ENCODE peak calls at places on chromosome 22, in five cellular contexts. One of them, this sample, is unnamed. For H3K4me1, the result is how much of the 10 kb centered on the place peaks cover.

GRCh38 chr22:48102581-48102980 is 1340.1 kb downstream of the TBC1D22A start:
- DNase-seq in thoracic aorta: no peak
- DNase-seq in psoas muscle: peak
- DNase-seq in right lobe of liver: no peak
- DNase-seq in left lung: no peak
- DNase-seq in this sample: no peak

GRCh38 chr22:20728523-20729190 is 45.3 kb upstream of the SERPIND1 start:
- DNase-seq in thoracic aorta: no peak
- DNase-seq in psoas muscle: no peak
- DNase-seq in right lobe of liver: no peak
- DNase-seq in left lung: no peak
- DNase-seq in this sample: no peak

GRCh38 chr22:30647536-30647935 is 12.0 kb downstream of the SLC35E4 start:
- DNase-seq in thoracic aorta: no peak
- DNase-seq in psoas muscle: no peak
- DNase-seq in right lobe of liver: no peak
- DNase-seq in left lung: no peak
- DNase-seq in this sample: no peak

GRCh38 chr22:49773531-49773930 is 54.1 kb downstream of the BRD1 start:
- DNase-seq in thoracic aorta: no peak
- DNase-seq in psoas muscle: no peak
- DNase-seq in right lobe of liver: no peak
- DNase-seq in left lung: no peak
- DNase-seq in this sample: no peak

GRCh38 chr22:39117585-39118191 is 20.6 kb downstream of the APOBEC3H start:
- DNase-seq in thoracic aorta: no peak
- DNase-seq in psoas muscle: peak
- DNase-seq in right lobe of liver: peak
- DNase-seq in left lung: no peak
- DNase-seq in this sample: no peak

GRCh38 chr22:49621601-49622210 is 206.0 kb downstream of the BRD1 start:
- DNase-seq in thoracic aorta: no peak
- DNase-seq in psoas muscle: peak
- DNase-seq in right lobe of liver: peak
- DNase-seq in left lung: no peak
- DNase-seq in this sample: no peak

GRCh38 chr22:50684986-50685385 is 12.4 kb downstream of the SHANK3 start:
- DNase-seq in thoracic aorta: no peak
- DNase-seq in psoas muscle: no peak
- DNase-seq in right lobe of liver: no peak
- DNase-seq in left lung: no peak
- DNase-seq in this sample: no peak

GRCh38 chr22:33654173-33654890 is 265.9 kb downstream of the LARGE1 start:
- DNase-seq in thoracic aorta: no peak
- DNase-seq in psoas muscle: no peak
- DNase-seq in right lobe of liver: no peak
- DNase-seq in left lung: no peak
- DNase-seq in this sample: no peak

GRCh38 chr22:45246060-45246985 is 5.6 kb upstream of the KIAA0930 start:
- DNase-seq in thoracic aorta: no peak
- DNase-seq in psoas muscle: peak
- DNase-seq in right lobe of liver: peak
- DNase-seq in left lung: no peak
- DNase-seq in this sample: peak

GRCh38 chr22:49951001-49951677 is 9.4 kb upstream of the PIM3 start:
- DNase-seq in thoracic aorta: no peak
- DNase-seq in psoas muscle: no peak
- DNase-seq in right lobe of liver: no peak
- DNase-seq in left lung: peak
- DNase-seq in this sample: no peak

GRCh38 chr22:43378011-43378704 is 33.7 kb upstream of the MPPED1 start:
- DNase-seq in thoracic aorta: no peak
- DNase-seq in psoas muscle: no peak
- DNase-seq in right lobe of liver: peak
- DNase-seq in left lung: no peak
- DNase-seq in this sample: peak

GRCh38 chr22:49583886-49584505 is 243.7 kb downstream of the BRD1 start:
- DNase-seq in thoracic aorta: no peak
- DNase-seq in psoas muscle: no peak
- DNase-seq in right lobe of liver: no peak
- DNase-seq in left lung: no peak
- DNase-seq in this sample: no peak

GRCh38 chr22:45127866-45128265 is 35.9 kb upstream of the NUP50 start:
- DNase-seq in thoracic aorta: no peak
- DNase-seq in psoas muscle: no peak
- DNase-seq in right lobe of liver: no peak
- DNase-seq in left lung: no peak
- DNase-seq in this sample: no peak

GRCh38 chr22:40238425-40239344 is 61.0 kb downstream of the TNRC6B start:
- DNase-seq in thoracic aorta: no peak
- DNase-seq in psoas muscle: no peak
- DNase-seq in right lobe of liver: no peak
- DNase-seq in left lung: no peak
- DNase-seq in this sample: peak

GRCh38 chr22:25120093-25120561 is 79.5 kb upstream of the CRYBB3 start:
- DNase-seq in thoracic aorta: no peak
- DNase-seq in psoas muscle: peak
- DNase-seq in right lobe of liver: peak
- DNase-seq in left lung: no peak
- DNase-seq in this sample: peak

GRCh38 chr22:50693462-50693861 is 20.8 kb downstream of the SHANK3 start:
- DNase-seq in thoracic aorta: no peak
- DNase-seq in psoas muscle: no peak
- DNase-seq in right lobe of liver: no peak
- DNase-seq in left lung: no peak
- DNase-seq in this sample: no peak

GRCh38 chr22:43922123-43922522 is 1.5 kb upstream of the PNPLA3 start:
- DNase-seq in thoracic aorta: no peak
- DNase-seq in psoas muscle: no peak
- DNase-seq in right lobe of liver: no peak
- DNase-seq in left lung: no peak
- DNase-seq in this sample: no peak

GRCh38 chr22:42651134-42651533 is 1.9 kb upstream of the CYB5R3 start:
- DNase-seq in thoracic aorta: no peak
- DNase-seq in psoas muscle: no peak
- DNase-seq in right lobe of liver: no peak
- DNase-seq in left lung: no peak
- DNase-seq in this sample: no peak

GRCh38 chr22:39181356-39181755 is 28.9 kb upstream of the CBX7 start:
- DNase-seq in thoracic aorta: no peak
- DNase-seq in psoas muscle: no peak
- DNase-seq in right lobe of liver: no peak
- DNase-seq in left lung: no peak
- DNase-seq in this sample: no peak

GRCh38 chr22:30890689-30891442 is 77.7 kb downstream of the MORC2 start:
- DNase-seq in thoracic aorta: no peak
- DNase-seq in psoas muscle: peak
- DNase-seq in right lobe of liver: peak
- DNase-seq in left lung: peak
- DNase-seq in this sample: no peak

GRCh38 chr22:40512426-40513136 is 123.9 kb downstream of the MRTFA start:
- DNase-seq in thoracic aorta: no peak
- DNase-seq in psoas muscle: no peak
- DNase-seq in right lobe of liver: no peak
- DNase-seq in left lung: no peak
- DNase-seq in this sample: peak

GRCh38 chr22:45091254-45091854 is 72.4 kb upstream of the NUP50 start:
- DNase-seq in thoracic aorta: no peak
- DNase-seq in psoas muscle: no peak
- DNase-seq in right lobe of liver: no peak
- DNase-seq in left lung: no peak
- DNase-seq in this sample: no peak

GRCh38 chr22:43440556-43440955 is 28.7 kb downstream of the MPPED1 start:
- DNase-seq in thoracic aorta: no peak
- DNase-seq in psoas muscle: no peak
- DNase-seq in right lobe of liver: no peak
- DNase-seq in left lung: no peak
- DNase-seq in this sample: no peak

GRCh38 chr22:44031111-44031963 is 7.2 kb downstream of the PARVB start:
- DNase-seq in thoracic aorta: no peak
- DNase-seq in psoas muscle: peak
- DNase-seq in right lobe of liver: no peak
- DNase-seq in left lung: no peak
- DNase-seq in this sample: no peak

GRCh38 chr22:43186272-43187170 is at the start of gene TTLL12:
- DNase-seq in thoracic aorta: no peak
- DNase-seq in psoas muscle: peak
- DNase-seq in right lobe of liver: peak
- DNase-seq in left lung: peak
- DNase-seq in this sample: no peak

GRCh38 chr22:22753526-22754267 is 109.3 kb downstream of the GGTLC2 start:
- DNase-seq in thoracic aorta: no peak
- DNase-seq in psoas muscle: no peak
- DNase-seq in right lobe of liver: peak
- DNase-seq in left lung: peak
- DNase-seq in this sample: peak

GRCh38 chr22:38881464-38881871 is 9.5 kb upstream of the CBX6 start:
- DNase-seq in thoracic aorta: no peak
- DNase-seq in psoas muscle: peak
- DNase-seq in right lobe of liver: no peak
- DNase-seq in left lung: no peak
- DNase-seq in this sample: peak

GRCh38 chr22:21837184-21837979 is 30.1 kb downstream of the MAPK1 start:
- DNase-seq in thoracic aorta: no peak
- DNase-seq in psoas muscle: no peak
- DNase-seq in right lobe of liver: no peak
- DNase-seq in left lung: no peak
- DNase-seq in this sample: no peak

GRCh38 chr22:20751185-20751851 is 22.6 kb upstream of the SERPIND1 start:
- DNase-seq in thoracic aorta: no peak
- DNase-seq in psoas muscle: no peak
- DNase-seq in right lobe of liver: no peak
- DNase-seq in left lung: no peak
- DNase-seq in this sample: no peak

GRCh38 chr22:40270031-40270430 is 76.3 kb upstream of the ADSL start:
- DNase-seq in thoracic aorta: no peak
- DNase-seq in psoas muscle: no peak
- DNase-seq in right lobe of liver: no peak
- DNase-seq in left lung: no peak
- DNase-seq in this sample: no peak

GRCh38 chr22:31652911-31653684 is 8.9 kb downstream of the PISD start:
- DNase-seq in thoracic aorta: no peak
- DNase-seq in psoas muscle: no peak
- DNase-seq in right lobe of liver: no peak
- DNase-seq in left lung: no peak
- DNase-seq in this sample: no peak

GRCh38 chr22:43136255-43136654 is 6.9 kb downstream of the MCAT start:
- DNase-seq in thoracic aorta: no peak
- DNase-seq in psoas muscle: no peak
- DNase-seq in right lobe of liver: peak
- DNase-seq in left lung: no peak
- DNase-seq in this sample: no peak

GRCh38 chr22:33923033-33923432 is 2.8 kb upstream of the LARGE1 start:
- DNase-seq in thoracic aorta: no peak
- DNase-seq in psoas muscle: no peak
- DNase-seq in right lobe of liver: no peak
- DNase-seq in left lung: no peak
- DNase-seq in this sample: no peak

GRCh38 chr22:22720201-22720723 is 75.8 kb downstream of the GGTLC2 start:
- DNase-seq in thoracic aorta: no peak
- DNase-seq in psoas muscle: no peak
- DNase-seq in right lobe of liver: no peak
- DNase-seq in left lung: no peak
- DNase-seq in this sample: peak

GRCh38 chr22:39078329-39078728 is 1.3 kb downstream of the APOBEC3G start:
- DNase-seq in thoracic aorta: no peak
- DNase-seq in psoas muscle: peak
- DNase-seq in right lobe of liver: no peak
- DNase-seq in left lung: no peak
- DNase-seq in this sample: no peak

GRCh38 chr22:20885557-20886323 is 26.9 kb downstream of the SNAP29 start:
- DNase-seq in thoracic aorta: peak
- DNase-seq in psoas muscle: peak
- DNase-seq in right lobe of liver: peak
- DNase-seq in left lung: peak
- DNase-seq in this sample: peak

GRCh38 chr22:50562523-50563409 is at the start of gene SYCE3:
- DNase-seq in thoracic aorta: peak
- DNase-seq in psoas muscle: peak
- DNase-seq in right lobe of liver: peak
- DNase-seq in left lung: peak
- DNase-seq in this sample: peak

DNA sequence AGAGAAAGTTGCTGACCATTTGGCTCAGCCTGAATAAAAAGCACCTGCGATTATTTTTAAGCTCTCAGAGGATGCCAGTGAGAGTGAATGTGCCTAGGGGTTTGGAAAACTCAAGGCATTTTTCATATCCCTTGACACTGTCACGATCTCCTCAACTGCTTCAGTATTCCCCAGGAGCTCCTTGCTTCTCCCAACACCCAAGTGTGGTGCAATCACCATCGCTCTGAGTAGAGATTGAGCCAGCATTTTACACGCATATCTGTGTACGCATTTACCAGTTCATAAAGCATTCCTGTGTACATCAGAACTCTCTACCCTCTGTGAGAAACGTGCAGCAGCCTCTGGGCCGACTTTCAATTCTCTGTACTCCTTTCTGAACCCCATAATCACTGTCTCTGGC is 1.3 kb downstream of the SRRD start:
- DNase-seq in thoracic aorta: no peak
- DNase-seq in psoas muscle: no peak
- DNase-seq in right lobe of liver: no peak
- DNase-seq in left lung: no peak
- DNase-seq in this sample: no peak
- H3K4me3 ChIP-seq in thoracic aorta: no peak
- H3K4me3 ChIP-seq in psoas muscle: peak
- H3K4me3 ChIP-seq in right lobe of liver: no peak
- H3K4me3 ChIP-seq in left lung: peak
- H3K4me3 ChIP-seq in this sample: no peak

GRCh38 chr22:37739000-37739399 is 42.2 kb downstream of the TRIOBP start:
- DNase-seq in thoracic aorta: no peak
- DNase-seq in psoas muscle: peak
- DNase-seq in right lobe of liver: no peak
- DNase-seq in left lung: no peak
- DNase-seq in this sample: no peak
- H3K4me1 ChIP-seq in thoracic aorta: under half
- H3K4me1 ChIP-seq in psoas muscle: under half
- H3K4me1 ChIP-seq in right lobe of liver: under half
- H3K4me1 ChIP-seq in left lung: half or more
- H3K4me1 ChIP-seq in this sample: under half

GRCh38 chr22:29031236-29031982 is 30.2 kb downstream of the C22orf31 start:
- DNase-seq in thoracic aorta: peak
- DNase-seq in psoas muscle: peak
- DNase-seq in right lobe of liver: peak
- DNase-seq in left lung: peak
- DNase-seq in this sample: peak
- H3K4me3 ChIP-seq in thoracic aorta: peak
- H3K4me3 ChIP-seq in psoas muscle: peak
- H3K4me3 ChIP-seq in right lobe of liver: peak
- H3K4me3 ChIP-seq in left lung: peak
- H3K4me3 ChIP-seq in this sample: no peak

DNA sequence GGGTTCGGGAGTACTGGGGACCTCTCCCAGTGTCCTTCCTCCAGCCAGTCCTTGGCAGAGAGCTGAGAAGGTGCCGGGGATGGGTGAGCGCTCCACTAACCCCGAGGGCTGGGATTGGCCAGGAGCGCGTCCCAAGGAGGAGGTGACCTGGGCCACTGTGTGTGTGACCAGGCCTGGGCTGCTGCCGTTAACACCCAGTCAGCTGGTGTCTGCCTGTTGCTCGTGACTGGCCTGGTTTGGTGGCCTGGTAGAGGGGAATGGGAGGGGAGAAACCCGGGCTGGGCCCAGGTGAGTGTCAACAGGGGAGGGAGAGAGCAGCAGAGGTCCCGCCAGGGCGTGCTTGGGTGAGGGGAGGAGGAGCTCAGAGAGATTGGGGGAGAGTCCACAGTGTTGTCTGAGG is 29.9 kb upstream of the GRAMD4 start:
- DNase-seq in thoracic aorta: no peak
- DNase-seq in psoas muscle: peak
- DNase-seq in right lobe of liver: peak
- DNase-seq in left lung: no peak
- DNase-seq in this sample: no peak
- H3K4me1 ChIP-seq in thoracic aorta: under half
- H3K4me1 ChIP-seq in psoas muscle: under half
- H3K4me1 ChIP-seq in right lobe of liver: under half
- H3K4me1 ChIP-seq in left lung: half or more
- H3K4me1 ChIP-seq in this sample: under half